ENCODE peak calls at places on chromosomes 12 and 14, in ten cellular contexts. One of them, this sample, is unnamed. For H3K9me3, the result is how much of the 10 kb centered on the place peaks cover.

GRCh38 chr14:65495196-65495595 is 82.7 kb downstream of the FUT8 start:
- DNase-seq in transverse colon: no peak
- DNase-seq in HepG2: no peak
- DNase-seq in suprapubic skin: no peak
- DNase-seq in breast epithelium: no peak
- DNase-seq in stomach: no peak
- DNase-seq in HCT116: no peak
- DNase-seq in K562: no peak
- DNase-seq in GM12878: no peak
- DNase-seq in upper lobe of left lung: no peak
- DNase-seq in this sample: no peak

GRCh38 chr14:91367173-91368171 is 50.1 kb downstream of the CCDC88C start:
- DNase-seq in transverse colon: peak
- DNase-seq in HepG2: no peak
- DNase-seq in suprapubic skin: no peak
- DNase-seq in breast epithelium: peak
- DNase-seq in stomach: peak
- DNase-seq in HCT116: no peak
- DNase-seq in K562: no peak
- DNase-seq in GM12878: peak
- DNase-seq in upper lobe of left lung: peak
- DNase-seq in this sample: no peak

GRCh38 chr12:54259194-54260011 is 20.5 kb downstream of the CBX5 start:
- DNase-seq in transverse colon: peak
- DNase-seq in HepG2: no peak
- DNase-seq in suprapubic skin: no peak
- DNase-seq in breast epithelium: peak
- DNase-seq in stomach: peak
- DNase-seq in HCT116: peak
- DNase-seq in K562: peak
- DNase-seq in GM12878: peak
- DNase-seq in upper lobe of left lung: peak
- DNase-seq in this sample: no peak

GRCh38 chr12:29380536-29381523 is at the start of gene ERGIC2:
- DNase-seq in transverse colon: peak
- DNase-seq in HepG2: peak
- DNase-seq in suprapubic skin: peak
- DNase-seq in breast epithelium: peak
- DNase-seq in stomach: peak
- DNase-seq in HCT116: peak
- DNase-seq in K562: peak
- DNase-seq in GM12878: peak
- DNase-seq in upper lobe of left lung: peak
- DNase-seq in this sample: peak

GRCh38 chr12:7017870-7018349 is 366 bp downstream of the LPCAT3 start:
- DNase-seq in transverse colon: peak
- DNase-seq in HepG2: no peak
- DNase-seq in suprapubic skin: no peak
- DNase-seq in breast epithelium: no peak
- DNase-seq in stomach: peak
- DNase-seq in HCT116: no peak
- DNase-seq in K562: peak
- DNase-seq in GM12878: no peak
- DNase-seq in upper lobe of left lung: peak
- DNase-seq in this sample: no peak

GRCh38 chr12:47698055-47698454 is 7.8 kb downstream of the RPAP3 start:
- DNase-seq in transverse colon: no peak
- DNase-seq in HepG2: no peak
- DNase-seq in suprapubic skin: no peak
- DNase-seq in breast epithelium: no peak
- DNase-seq in stomach: no peak
- DNase-seq in HCT116: no peak
- DNase-seq in K562: no peak
- DNase-seq in GM12878: no peak
- DNase-seq in upper lobe of left lung: no peak
- DNase-seq in this sample: no peak

GRCh38 chr12:75162845-75163244 is 46.8 kb downstream of the KCNC2 start:
- DNase-seq in transverse colon: no peak
- DNase-seq in HepG2: no peak
- DNase-seq in suprapubic skin: no peak
- DNase-seq in breast epithelium: no peak
- DNase-seq in stomach: no peak
- DNase-seq in HCT116: no peak
- DNase-seq in K562: no peak
- DNase-seq in GM12878: no peak
- DNase-seq in upper lobe of left lung: no peak
- DNase-seq in this sample: no peak

GRCh38 chr12:109753054-109753401 is 39.4 kb downstream of the FAM222A start:
- DNase-seq in transverse colon: no peak
- DNase-seq in HepG2: no peak
- DNase-seq in suprapubic skin: no peak
- DNase-seq in breast epithelium: no peak
- DNase-seq in stomach: peak
- DNase-seq in HCT116: no peak
- DNase-seq in K562: no peak
- DNase-seq in GM12878: no peak
- DNase-seq in upper lobe of left lung: peak
- DNase-seq in this sample: no peak

GRCh38 chr14:76954371-76954770 is 74.1 kb downstream of the IRF2BPL start:
- DNase-seq in transverse colon: no peak
- DNase-seq in HepG2: no peak
- DNase-seq in suprapubic skin: no peak
- DNase-seq in breast epithelium: no peak
- DNase-seq in stomach: no peak
- DNase-seq in HCT116: no peak
- DNase-seq in K562: no peak
- DNase-seq in GM12878: no peak
- DNase-seq in upper lobe of left lung: no peak
- DNase-seq in this sample: no peak

GRCh38 chr14:75060420-75060819 is 3.4 kb downstream of the ACYP1 start:
- DNase-seq in transverse colon: no peak
- DNase-seq in HepG2: no peak
- DNase-seq in suprapubic skin: no peak
- DNase-seq in breast epithelium: no peak
- DNase-seq in stomach: no peak
- DNase-seq in HCT116: no peak
- DNase-seq in K562: no peak
- DNase-seq in GM12878: no peak
- DNase-seq in upper lobe of left lung: no peak
- DNase-seq in this sample: no peak

GRCh38 chr12:57726151-57726883 is 12.2 kb downstream of the AGAP2 start:
- DNase-seq in transverse colon: peak
- DNase-seq in HepG2: peak
- DNase-seq in suprapubic skin: peak
- DNase-seq in breast epithelium: peak
- DNase-seq in stomach: peak
- DNase-seq in HCT116: peak
- DNase-seq in K562: no peak
- DNase-seq in GM12878: no peak
- DNase-seq in upper lobe of left lung: peak
- DNase-seq in this sample: no peak

GRCh38 chr12:99281277-99281676 is 366.3 kb upstream of the GARIN6 start:
- DNase-seq in transverse colon: no peak
- DNase-seq in HepG2: no peak
- DNase-seq in suprapubic skin: no peak
- DNase-seq in breast epithelium: no peak
- DNase-seq in stomach: no peak
- DNase-seq in HCT116: no peak
- DNase-seq in K562: no peak
- DNase-seq in GM12878: no peak
- DNase-seq in upper lobe of left lung: no peak
- DNase-seq in this sample: no peak

GRCh38 chr14:77889971-77890442 is 90.1 kb downstream of the ADCK1 start:
- DNase-seq in transverse colon: no peak
- DNase-seq in HepG2: no peak
- DNase-seq in suprapubic skin: no peak
- DNase-seq in breast epithelium: no peak
- DNase-seq in stomach: no peak
- DNase-seq in HCT116: no peak
- DNase-seq in K562: no peak
- DNase-seq in GM12878: no peak
- DNase-seq in upper lobe of left lung: no peak
- DNase-seq in this sample: no peak

DNA sequence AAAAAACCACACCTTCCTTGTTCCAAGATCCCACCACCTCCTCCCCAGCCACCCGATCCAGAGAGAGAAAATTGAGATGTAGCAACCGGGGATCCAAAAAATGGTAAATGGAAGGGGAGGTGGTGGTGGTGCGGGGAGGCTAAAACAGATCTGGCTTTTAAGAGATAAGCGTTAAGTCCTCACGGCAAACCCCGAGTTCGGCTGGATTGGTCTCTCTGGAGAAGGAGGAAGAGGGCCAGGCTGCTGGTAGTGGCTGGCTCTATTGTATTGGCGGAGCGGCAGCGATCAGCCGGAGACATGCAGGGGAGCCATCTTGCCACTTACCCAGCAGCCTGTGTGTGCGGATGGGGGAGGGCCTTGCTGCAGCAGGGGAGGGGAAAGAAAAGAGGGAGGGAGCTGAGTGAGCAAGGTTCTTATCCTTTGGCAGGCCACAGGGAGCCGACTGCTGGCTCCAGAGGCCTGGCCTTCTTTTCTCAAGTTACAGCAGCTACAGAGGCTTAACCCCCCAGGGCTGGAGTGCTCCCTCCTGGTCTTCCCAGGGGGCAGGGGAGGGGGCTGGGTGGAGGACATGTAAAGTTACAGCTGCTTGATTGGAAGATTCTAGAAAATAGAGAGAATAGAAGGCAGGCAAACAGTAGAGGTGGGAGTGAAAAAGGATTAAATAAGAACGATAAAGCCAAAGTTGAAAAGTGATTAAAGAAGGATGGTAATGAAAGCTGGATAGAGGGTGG is 14.1 kb upstream of the CDH24 start:
- DNase-seq in transverse colon: peak
- DNase-seq in HepG2: peak
- DNase-seq in suprapubic skin: peak
- DNase-seq in breast epithelium: peak
- DNase-seq in stomach: peak
- DNase-seq in HCT116: no peak
- DNase-seq in K562: peak
- DNase-seq in GM12878: peak
- DNase-seq in upper lobe of left lung: peak
- DNase-seq in this sample: peak
- TF ChIP-seq POLR2A in transverse colon: peak
- TF ChIP-seq POLR2A in HepG2: peak
- TF ChIP-seq POLR2A in suprapubic skin: no peak
- TF ChIP-seq POLR2A in breast epithelium: no peak
- TF ChIP-seq POLR2A in stomach: no peak
- TF ChIP-seq POLR2A in HCT116: peak
- TF ChIP-seq POLR2A in K562: peak
- TF ChIP-seq POLR2A in GM12878: peak
- TF ChIP-seq POLR2A in upper lobe of left lung: no peak
- TF ChIP-seq POLR2A in this sample: no peak

GRCh38 chr14:93974299-93974698 is 2.1 kb downstream of the ASB2 start:
- DNase-seq in transverse colon: no peak
- DNase-seq in HepG2: no peak
- DNase-seq in suprapubic skin: no peak
- DNase-seq in breast epithelium: no peak
- DNase-seq in stomach: no peak
- DNase-seq in HCT116: no peak
- DNase-seq in K562: no peak
- DNase-seq in GM12878: no peak
- DNase-seq in upper lobe of left lung: no peak
- DNase-seq in this sample: no peak

GRCh38 chr14:93970967-93971634 is 5.3 kb downstream of the ASB2 start:
- DNase-seq in transverse colon: peak
- DNase-seq in HepG2: no peak
- DNase-seq in suprapubic skin: no peak
- DNase-seq in breast epithelium: peak
- DNase-seq in stomach: peak
- DNase-seq in HCT116: no peak
- DNase-seq in K562: no peak
- DNase-seq in GM12878: no peak
- DNase-seq in upper lobe of left lung: no peak
- DNase-seq in this sample: no peak

GRCh38 chr14:93973607-93974006 is 2.8 kb downstream of the ASB2 start:
- DNase-seq in transverse colon: no peak
- DNase-seq in HepG2: no peak
- DNase-seq in suprapubic skin: no peak
- DNase-seq in breast epithelium: no peak
- DNase-seq in stomach: no peak
- DNase-seq in HCT116: no peak
- DNase-seq in K562: no peak
- DNase-seq in GM12878: no peak
- DNase-seq in upper lobe of left lung: no peak
- DNase-seq in this sample: no peak

GRCh38 chr14:93971635-93972027 is 4.7 kb downstream of the ASB2 start:
- DNase-seq in transverse colon: no peak
- DNase-seq in HepG2: no peak
- DNase-seq in suprapubic skin: no peak
- DNase-seq in breast epithelium: no peak
- DNase-seq in stomach: no peak
- DNase-seq in HCT116: no peak
- DNase-seq in K562: no peak
- DNase-seq in GM12878: no peak
- DNase-seq in upper lobe of left lung: no peak
- DNase-seq in this sample: no peak

GRCh38 chr14:93972618-93973205 is 3.7 kb downstream of the ASB2 start:
- DNase-seq in transverse colon: no peak
- DNase-seq in HepG2: no peak
- DNase-seq in suprapubic skin: no peak
- DNase-seq in breast epithelium: no peak
- DNase-seq in stomach: no peak
- DNase-seq in HCT116: no peak
- DNase-seq in K562: no peak
- DNase-seq in GM12878: no peak
- DNase-seq in upper lobe of left lung: no peak
- DNase-seq in this sample: no peak
- TF ChIP-seq POLR2AphosphoS5 in transverse colon: no peak
- TF ChIP-seq POLR2AphosphoS5 in HepG2: no peak
- TF ChIP-seq POLR2AphosphoS5 in suprapubic skin: no peak
- TF ChIP-seq POLR2AphosphoS5 in breast epithelium: no peak
- TF ChIP-seq POLR2AphosphoS5 in stomach: no peak
- TF ChIP-seq POLR2AphosphoS5 in HCT116: no peak
- TF ChIP-seq POLR2AphosphoS5 in K562: no peak
- TF ChIP-seq POLR2AphosphoS5 in GM12878: no peak
- TF ChIP-seq POLR2AphosphoS5 in upper lobe of left lung: no peak
- TF ChIP-seq POLR2AphosphoS5 in this sample: peak

DNA sequence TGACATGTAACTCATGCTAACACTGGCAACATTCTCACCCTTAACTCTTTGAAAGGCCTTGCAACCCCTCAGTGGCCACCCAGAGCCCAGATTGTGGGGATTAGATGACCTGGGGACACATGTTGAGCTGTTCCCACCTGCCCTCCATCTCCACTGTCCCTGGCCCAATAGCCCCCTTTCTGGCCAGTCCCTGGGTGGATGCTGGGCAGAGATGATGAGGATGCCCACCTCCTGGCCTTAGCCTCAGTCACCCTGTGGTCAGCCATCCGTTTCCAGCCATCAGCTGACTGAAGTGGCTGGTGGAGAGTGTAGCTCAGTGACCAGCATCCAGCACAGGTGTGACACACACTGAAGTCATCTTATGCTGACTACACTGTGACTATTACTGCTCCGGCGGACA is 4.7 kb downstream of the ANHX start:
- DNase-seq in transverse colon: no peak
- DNase-seq in HepG2: no peak
- DNase-seq in suprapubic skin: no peak
- DNase-seq in breast epithelium: no peak
- DNase-seq in stomach: no peak
- DNase-seq in HCT116: no peak
- DNase-seq in K562: no peak
- DNase-seq in GM12878: no peak
- DNase-seq in upper lobe of left lung: no peak
- DNase-seq in this sample: no peak
- H3K9me3 ChIP-seq in transverse colon: under half
- H3K9me3 ChIP-seq in HepG2: half or more
- H3K9me3 ChIP-seq in suprapubic skin: under half
- H3K9me3 ChIP-seq in breast epithelium: half or more
- H3K9me3 ChIP-seq in stomach: half or more
- H3K9me3 ChIP-seq in HCT116: under half
- H3K9me3 ChIP-seq in K562: under half
- H3K9me3 ChIP-seq in GM12878: under half
- H3K9me3 ChIP-seq in upper lobe of left lung: under half
- H3K9me3 ChIP-seq in this sample: under half

GRCh38 chr14:73764406-73764805 is 50.2 kb upstream of the PNMA1 start:
- DNase-seq in transverse colon: peak
- DNase-seq in HepG2: no peak
- DNase-seq in suprapubic skin: no peak
- DNase-seq in breast epithelium: no peak
- DNase-seq in stomach: no peak
- DNase-seq in HCT116: no peak
- DNase-seq in K562: no peak
- DNase-seq in GM12878: no peak
- DNase-seq in upper lobe of left lung: no peak
- DNase-seq in this sample: no peak
- TF ChIP-seq POLR2A in transverse colon: no peak
- TF ChIP-seq POLR2A in HepG2: no peak
- TF ChIP-seq POLR2A in suprapubic skin: no peak
- TF ChIP-seq POLR2A in breast epithelium: no peak
- TF ChIP-seq POLR2A in stomach: no peak
- TF ChIP-seq POLR2A in HCT116: no peak
- TF ChIP-seq POLR2A in K562: no peak
- TF ChIP-seq POLR2A in GM12878: no peak
- TF ChIP-seq POLR2A in upper lobe of left lung: no peak
- TF ChIP-seq POLR2A in this sample: no peak